ENCODE peak calls at places on chromosome 2, in five cellular contexts. One of them, this sample, is unnamed.

GRCh38 chr2:208358758-208359631 is 47.6 kb upstream of the PTH2R start:
- DNase-seq in amniotic stem cell: no peak
- DNase-seq in stimulated activated CD8-positive, alpha-beta memory T cell treated with anti-CD3 and anti-CD28 coated beads, Interleukin-12 subunit alpha, Interleukin-12 subunit beta, amount 100 ng/mL, for 4 hours: no peak
- DNase-seq in activated naive CD4-positive, alpha-beta T cell: no peak
- DNase-seq in spleen: no peak
- DNase-seq in this sample: no peak

GRCh38 chr2:108444941-108445840 is 3.8 kb upstream of the GCC2 start:
- DNase-seq in amniotic stem cell: no peak
- DNase-seq in stimulated activated CD8-positive, alpha-beta memory T cell treated with anti-CD3 and anti-CD28 coated beads, Interleukin-12 subunit alpha, Interleukin-12 subunit beta, amount 100 ng/mL, for 4 hours: no peak
- DNase-seq in activated naive CD4-positive, alpha-beta T cell: no peak
- DNase-seq in spleen: no peak
- DNase-seq in this sample: no peak

GRCh38 chr2:216031960-216032689 is 18.8 kb upstream of the MREG start:
- DNase-seq in amniotic stem cell: peak; percentile 59
- DNase-seq in stimulated activated CD8-positive, alpha-beta memory T cell treated with anti-CD3 and anti-CD28 coated beads, Interleukin-12 subunit alpha, Interleukin-12 subunit beta, amount 100 ng/mL, for 4 hours: no peak
- DNase-seq in activated naive CD4-positive, alpha-beta T cell: no peak
- DNase-seq in spleen: no peak
- DNase-seq in this sample: no peak

GRCh38 chr2:223283329-223283728 is 231.3 kb downstream of the KCNE4 start:
- DNase-seq in amniotic stem cell: no peak
- DNase-seq in stimulated activated CD8-positive, alpha-beta memory T cell treated with anti-CD3 and anti-CD28 coated beads, Interleukin-12 subunit alpha, Interleukin-12 subunit beta, amount 100 ng/mL, for 4 hours: no peak
- DNase-seq in activated naive CD4-positive, alpha-beta T cell: no peak
- DNase-seq in spleen: no peak
- DNase-seq in this sample: no peak

GRCh38 chr2:98087447-98088065 is 589 bp downstream of the VWA3B start:
- DNase-seq in amniotic stem cell: no peak
- DNase-seq in stimulated activated CD8-positive, alpha-beta memory T cell treated with anti-CD3 and anti-CD28 coated beads, Interleukin-12 subunit alpha, Interleukin-12 subunit beta, amount 100 ng/mL, for 4 hours: no peak
- DNase-seq in activated naive CD4-positive, alpha-beta T cell: no peak
- DNase-seq in spleen: no peak
- DNase-seq in this sample: no peak

GRCh38 chr2:207847807-207848544 is 78.3 kb upstream of the FZD5 start:
- DNase-seq in amniotic stem cell: no peak
- DNase-seq in stimulated activated CD8-positive, alpha-beta memory T cell treated with anti-CD3 and anti-CD28 coated beads, Interleukin-12 subunit alpha, Interleukin-12 subunit beta, amount 100 ng/mL, for 4 hours: no peak
- DNase-seq in activated naive CD4-positive, alpha-beta T cell: no peak
- DNase-seq in spleen: no peak
- DNase-seq in this sample: no peak

GRCh38 chr2:167332358-167332757 is 444.1 kb downstream of the XIRP2 start:
- DNase-seq in amniotic stem cell: no peak
- DNase-seq in stimulated activated CD8-positive, alpha-beta memory T cell treated with anti-CD3 and anti-CD28 coated beads, Interleukin-12 subunit alpha, Interleukin-12 subunit beta, amount 100 ng/mL, for 4 hours: no peak
- DNase-seq in activated naive CD4-positive, alpha-beta T cell: no peak
- DNase-seq in spleen: no peak
- DNase-seq in this sample: no peak

GRCh38 chr2:10544252-10544651 is 96.1 kb upstream of the ODC1 start:
- DNase-seq in amniotic stem cell: no peak
- DNase-seq in stimulated activated CD8-positive, alpha-beta memory T cell treated with anti-CD3 and anti-CD28 coated beads, Interleukin-12 subunit alpha, Interleukin-12 subunit beta, amount 100 ng/mL, for 4 hours: no peak
- DNase-seq in activated naive CD4-positive, alpha-beta T cell: no peak
- DNase-seq in spleen: no peak
- DNase-seq in this sample: no peak

GRCh38 chr2:135337066-135337465 is 194.0 kb downstream of the ZRANB3 start:
- DNase-seq in amniotic stem cell: no peak
- DNase-seq in stimulated activated CD8-positive, alpha-beta memory T cell treated with anti-CD3 and anti-CD28 coated beads, Interleukin-12 subunit alpha, Interleukin-12 subunit beta, amount 100 ng/mL, for 4 hours: no peak
- DNase-seq in activated naive CD4-positive, alpha-beta T cell: no peak
- DNase-seq in spleen: no peak
- DNase-seq in this sample: no peak

GRCh38 chr2:109242654-109243331 is 113.8 kb downstream of the SH3RF3 start:
- DNase-seq in amniotic stem cell: peak; percentile 56
- DNase-seq in stimulated activated CD8-positive, alpha-beta memory T cell treated with anti-CD3 and anti-CD28 coated beads, Interleukin-12 subunit alpha, Interleukin-12 subunit beta, amount 100 ng/mL, for 4 hours: no peak
- DNase-seq in activated naive CD4-positive, alpha-beta T cell: no peak
- DNase-seq in spleen: no peak
- DNase-seq in this sample: no peak

GRCh38 chr2:81858998-81859397 is 1554.4 kb upstream of the LRRTM1 start:
- DNase-seq in amniotic stem cell: no peak
- DNase-seq in stimulated activated CD8-positive, alpha-beta memory T cell treated with anti-CD3 and anti-CD28 coated beads, Interleukin-12 subunit alpha, Interleukin-12 subunit beta, amount 100 ng/mL, for 4 hours: no peak
- DNase-seq in activated naive CD4-positive, alpha-beta T cell: no peak
- DNase-seq in spleen: no peak
- DNase-seq in this sample: no peak

GRCh38 chr2:108916397-108917077 is 72.5 kb downstream of the EDAR start:
- DNase-seq in amniotic stem cell: no peak
- DNase-seq in stimulated activated CD8-positive, alpha-beta memory T cell treated with anti-CD3 and anti-CD28 coated beads, Interleukin-12 subunit alpha, Interleukin-12 subunit beta, amount 100 ng/mL, for 4 hours: no peak
- DNase-seq in activated naive CD4-positive, alpha-beta T cell: no peak
- DNase-seq in spleen: peak; percentile 69
- DNase-seq in this sample: no peak

GRCh38 chr2:146527166-146527565 is 1317.7 kb upstream of the ACVR2A start:
- DNase-seq in amniotic stem cell: no peak
- DNase-seq in stimulated activated CD8-positive, alpha-beta memory T cell treated with anti-CD3 and anti-CD28 coated beads, Interleukin-12 subunit alpha, Interleukin-12 subunit beta, amount 100 ng/mL, for 4 hours: no peak
- DNase-seq in activated naive CD4-positive, alpha-beta T cell: no peak
- DNase-seq in spleen: no peak
- DNase-seq in this sample: no peak

GRCh38 chr2:126784636-126785035 is 114.1 kb upstream of the TEX51 start:
- DNase-seq in amniotic stem cell: no peak
- DNase-seq in stimulated activated CD8-positive, alpha-beta memory T cell treated with anti-CD3 and anti-CD28 coated beads, Interleukin-12 subunit alpha, Interleukin-12 subunit beta, amount 100 ng/mL, for 4 hours: no peak
- DNase-seq in activated naive CD4-positive, alpha-beta T cell: no peak
- DNase-seq in spleen: peak; percentile 28
- DNase-seq in this sample: no peak

GRCh38 chr2:64383016-64383588 is 70.9 kb upstream of the LGALSL start:
- DNase-seq in amniotic stem cell: no peak
- DNase-seq in stimulated activated CD8-positive, alpha-beta memory T cell treated with anti-CD3 and anti-CD28 coated beads, Interleukin-12 subunit alpha, Interleukin-12 subunit beta, amount 100 ng/mL, for 4 hours: no peak
- DNase-seq in activated naive CD4-positive, alpha-beta T cell: no peak
- DNase-seq in spleen: no peak
- DNase-seq in this sample: no peak

GRCh38 chr2:182522428-182522896 is 95.6 kb upstream of the PDE1A start:
- DNase-seq in amniotic stem cell: no peak
- DNase-seq in stimulated activated CD8-positive, alpha-beta memory T cell treated with anti-CD3 and anti-CD28 coated beads, Interleukin-12 subunit alpha, Interleukin-12 subunit beta, amount 100 ng/mL, for 4 hours: no peak
- DNase-seq in activated naive CD4-positive, alpha-beta T cell: no peak
- DNase-seq in spleen: no peak
- DNase-seq in this sample: no peak

This sample was measured in Panc1.